ENCODE peak calls at places on chromosomes 3 and 15, in five cellular contexts. Q is sigmoid colon, T is IMR-90, P is tibial nerve, R is transverse colon. E is an unnamed sample.

GRCh38 chr3:53084310-53085001 is 38.6 kb upstream of the SFMBT1 start:
- DNase-seq in Q (no peak), T (no peak), P (no peak), R (no peak), E (no peak)

GRCh38 chr3:69014022-69014580 is 617 bp upstream of the EOGT start:
- DNase-seq in Q (no peak), T (no peak), P (no peak), R (no peak), E (no peak)

GRCh38 chr3:103927896-103928295 is 1438.8 kb upstream of the ALCAM start:
- DNase-seq in Q (no peak), T (no peak), P (no peak), R (no peak), E (no peak)

GRCh38 chr3:157755254-157755653 is 252.0 kb upstream of the VEPH1 start:
- DNase-seq in Q (no peak), T (no peak), P (no peak), R (no peak), E (no peak)

GRCh38 chr15:47991376-47991775 is 129.4 kb upstream of the SLC24A5 start:
- DNase-seq in Q (no peak), T (peak), P (no peak), R (no peak), E (no peak)

GRCh38 chr3:191198886-191199285 is at the start of gene OSTN:
- DNase-seq in Q (no peak), T (no peak), P (no peak), R (no peak), E (no peak)

GRCh38 chr3:79414821-79415220 is 353.0 kb downstream of the ROBO1 start:
- DNase-seq in Q (peak), T (peak), P (peak), R (peak), E (no peak)

GRCh38 chr3:42102569-42102968 is 11.4 kb downstream of the TRAK1 start:
- DNase-seq in Q (no peak), T (no peak), P (no peak), R (no peak), E (no peak)

GRCh38 chr3:48851407-48851806 is 3.7 kb upstream of the PRKAR2A start:
- DNase-seq in Q (no peak), T (peak), P (no peak), R (no peak), E (no peak)

GRCh38 chr3:10366681-10367101 is 45.8 kb upstream of the SEC13 start:
- DNase-seq in Q (no peak), T (peak), P (peak), R (no peak), E (no peak)

GRCh38 chr3:127067116-127067910 is 84.4 kb downstream of the PLXNA1 start:
- DNase-seq in Q (peak), T (no peak), P (no peak), R (no peak), E (no peak)

GRCh38 chr3:192642651-192643050 is 84.7 kb downstream of the FGF12 start:
- DNase-seq in Q (no peak), T (no peak), P (no peak), R (no peak), E (no peak)

GRCh38 chr3:107116251-107116650 is 261.0 kb upstream of the CCDC54 start:
- DNase-seq in Q (no peak), T (no peak), P (no peak), R (no peak), E (no peak)

GRCh38 chr3:193240436-193240849 is 579 bp upstream of the PLAAT1 start:
- DNase-seq in Q (no peak), T (no peak), P (no peak), R (no peak), E (no peak)

GRCh38 chr3:18579659-18580058 is 154.5 kb upstream of the SATB1 start:
- DNase-seq in Q (no peak), T (no peak), P (no peak), R (no peak), E (no peak)

GRCh38 chr3:50339485-50340196 is 995 bp downstream of the RASSF1 start:
- DNase-seq in Q (no peak), T (peak), P (no peak), R (no peak), E (no peak)

GRCh38 chr3:80537680-80538079 is 769.9 kb upstream of the ROBO1 start:
- DNase-seq in Q (no peak), T (no peak), P (no peak), R (no peak), E (no peak)

GRCh38 chr3:27224197-27224596 is 145.0 kb downstream of the NEK10 start:
- DNase-seq in Q (no peak), T (peak), P (no peak), R (no peak), E (no peak)

GRCh38 chr15:63396546-63396939 is 14.9 kb upstream of the CA12 start:
- DNase-seq in Q (no peak), T (peak), P (no peak), R (peak), E (no peak)

GRCh38 chr15:41971089-41971892 is 1.1 kb downstream of the EHD4 start:
- DNase-seq in Q (peak), T (peak), P (peak), R (peak), E (peak)

GRCh38 chr15:96610757-96611156 is 280.3 kb downstream of the NR2F2 start:
- DNase-seq in Q (no peak), T (no peak), P (no peak), R (no peak), E (no peak)

GRCh38 chr3:190606596-190606995 is 92.7 kb downstream of the IL1RAP start:
- DNase-seq in Q (no peak), T (no peak), P (no peak), R (no peak), E (no peak)

GRCh38 chr15:26873846-26874245 is 7.0 kb downstream of the GABRA5 start:
- DNase-seq in Q (no peak), T (peak), P (no peak), R (no peak), E (no peak)

GRCh38 chr3:139265131-139266016 is 78.4 kb upstream of the MRPS22 start:
- DNase-seq in Q (no peak), T (no peak), P (no peak), R (no peak), E (no peak)

GRCh38 chr3:152417181-152417580 is 148.5 kb downstream of the MBNL1 start:
- DNase-seq in Q (no peak), T (peak), P (no peak), R (no peak), E (no peak)
- H3K27ac ChIP-seq in Q (peak), T (no peak), P (no peak), R (no peak), E (no peak)

GRCh38 chr3:141368925-141369794 is 856 bp downstream of the ZBTB38 start:
- DNase-seq in Q (no peak), T (peak), P (no peak), R (no peak), E (no peak)
- TF ChIP-seq POLR2A in Q (no peak), T (peak), P (no peak), R (no peak), E (no peak)

DNA sequence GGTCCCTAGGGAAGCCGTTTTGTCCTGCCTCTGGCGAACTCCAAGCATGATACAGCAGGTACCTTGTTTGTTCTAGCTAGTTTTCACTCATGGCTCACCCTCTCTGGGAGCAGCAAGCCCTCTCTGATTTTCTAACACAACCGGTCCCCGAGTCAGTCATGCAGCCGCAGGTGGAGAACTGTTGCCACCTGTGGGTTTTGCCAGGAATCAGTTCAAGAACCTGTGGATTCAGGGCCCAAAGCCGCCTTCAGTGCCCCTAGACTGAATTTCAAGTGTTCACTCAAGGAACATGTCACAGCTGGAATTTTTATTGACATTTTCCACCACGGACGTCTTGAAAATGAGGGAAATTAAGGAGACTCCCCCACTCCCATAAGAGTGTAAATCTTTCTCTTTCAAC is 13.3 kb upstream of the LRRK1 start:
- DNase-seq in Q (peak), T (no peak), P (no peak), R (no peak), E (no peak)
- H3K4me3 ChIP-seq in Q (no peak), T (no peak), P (no peak), R (no peak), E (no peak)

DNA sequence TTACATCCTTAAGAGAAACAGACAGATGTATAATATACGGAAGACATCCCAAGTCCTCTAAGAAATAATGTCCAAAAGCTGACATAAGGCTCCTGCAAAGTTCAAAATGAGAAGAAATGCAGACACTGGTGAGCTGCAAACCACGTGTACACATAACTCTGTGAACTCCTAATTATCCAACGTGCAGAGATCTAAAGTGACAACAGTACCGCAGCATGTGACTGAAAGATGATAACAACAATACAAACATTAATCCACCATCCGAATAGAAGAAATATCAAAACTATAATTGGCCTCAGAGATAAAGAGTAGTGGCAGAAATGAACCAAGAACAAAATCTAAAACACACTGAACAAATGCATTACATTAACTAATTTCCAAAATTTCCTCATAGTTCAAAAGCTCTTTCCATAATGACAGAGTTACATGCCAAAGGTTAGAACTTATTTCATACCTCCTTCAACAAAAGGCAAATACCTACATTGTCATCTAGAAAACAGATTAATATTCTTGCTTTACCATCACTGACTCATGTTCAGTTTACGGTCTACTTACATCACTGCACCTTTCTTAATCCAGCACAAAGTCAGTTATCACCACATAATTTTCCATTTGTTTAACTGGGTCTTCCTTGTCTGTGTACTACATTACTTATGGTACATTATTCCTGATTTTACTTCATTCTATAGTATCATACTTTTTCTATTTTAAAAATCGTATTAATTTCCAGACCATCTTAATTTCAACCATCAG is 2.2 kb downstream of the PDCD10 start:
- DNase-seq in Q (no peak), T (peak), P (no peak), R (no peak), E (no peak)
- H3K27ac ChIP-seq in Q (no peak), T (no peak), P (no peak), R (no peak), E (no peak)

DNA sequence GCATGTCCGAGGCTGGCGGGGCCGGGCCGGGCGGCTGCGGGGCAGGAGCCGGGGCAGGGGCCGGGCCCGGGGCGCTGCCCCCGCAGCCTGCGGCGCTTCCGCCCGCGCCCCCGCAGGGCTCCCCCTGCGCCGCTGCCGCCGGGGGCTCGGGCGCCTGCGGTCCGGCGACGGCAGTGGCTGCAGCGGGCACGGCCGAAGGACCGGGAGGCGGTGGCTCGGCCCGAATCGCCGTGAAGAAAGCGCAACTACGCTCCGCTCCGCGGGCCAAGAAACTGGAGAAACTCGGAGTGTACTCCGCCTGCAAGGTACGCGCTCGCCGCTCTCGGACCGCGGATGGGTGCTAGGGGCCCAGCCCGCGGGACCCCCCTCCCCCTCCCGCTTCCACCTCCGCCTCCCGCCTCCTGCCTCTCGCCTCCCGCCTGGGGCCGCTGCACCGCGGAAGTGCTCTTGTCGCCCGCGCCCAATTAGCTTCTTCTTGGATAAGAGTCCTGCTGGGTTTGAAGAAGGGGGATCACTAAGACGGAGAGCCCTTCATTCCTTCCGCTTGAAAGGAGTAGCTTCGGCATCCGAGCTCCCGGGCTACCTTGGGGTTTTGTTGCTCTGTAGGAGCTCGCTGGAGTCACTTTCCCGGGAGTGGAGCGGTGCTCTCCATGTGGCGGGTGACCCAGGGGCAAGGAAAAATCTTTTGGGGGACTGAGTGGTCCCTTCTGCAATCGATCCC is 390 bp downstream of the KAT2B start:
- DNase-seq in Q (peak), T (peak), P (peak), R (peak), E (peak)
- TF ChIP-seq POLR2A in Q (peak), T (no peak), P (peak), R (peak), E (no peak)

GRCh38 chr3:160454995-160455394 is 5.4 kb upstream of the TRIM59 start:
- DNase-seq in Q (no peak), T (no peak), P (no peak), R (no peak), E (no peak)
- H3K4me3 ChIP-seq in Q (no peak), T (no peak), P (no peak), R (no peak), E (no peak)

DNA sequence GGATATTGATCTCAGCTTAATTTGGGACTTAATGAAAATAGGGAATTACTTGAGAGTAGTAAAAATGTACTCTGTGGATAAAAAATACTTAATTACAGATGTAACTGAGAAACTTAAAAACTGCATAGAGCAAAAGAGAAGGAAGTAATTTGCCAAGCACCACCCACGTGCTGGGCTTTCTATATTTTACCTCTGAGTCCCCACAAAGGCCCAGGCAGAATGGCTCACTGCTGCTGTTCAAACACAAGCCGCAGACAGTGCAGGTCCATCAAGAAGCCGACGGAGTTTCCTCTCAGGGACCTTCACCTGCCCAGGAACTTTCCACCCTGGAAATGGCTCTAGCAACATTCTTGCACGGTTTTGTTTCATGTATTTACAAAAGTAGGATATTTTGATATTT is 77.2 kb upstream of the TRPM1 start:
- DNase-seq in Q (no peak), T (no peak), P (no peak), R (no peak), E (no peak)
- H3K27ac ChIP-seq in Q (no peak), T (no peak), P (no peak), R (no peak), E (no peak)

GRCh38 chr3:171809513-171810277 is 588 bp downstream of the PLD1 start:
- DNase-seq in Q (peak), T (peak), P (peak), R (peak), E (peak)
- TF ChIP-seq POLR2A in Q (no peak), T (no peak), P (no peak), R (peak), E (no peak)